ENCODE peak calls at places on chromosomes 3 and 15, in five cellular contexts. One of them, this sample, is unnamed.
A peak's percentile ranks its signal among the peaks of the same experiment; 100 is the strongest.

GRCh38 chr3:3105815-3106214 is 4.4 kb downstream of the IL5RA start:
- DNase-seq in Peyer's patch: no peak
- DNase-seq in heart left ventricle: no peak
- DNase-seq in endothelial cell of umbilical vein: no peak
- DNase-seq in fibroblast of mammary gland: no peak
- DNase-seq in this sample: no peak

GRCh38 chr15:94747510-94747909 is 516.1 kb downstream of the MCTP2 start:
- DNase-seq in Peyer's patch: no peak
- DNase-seq in heart left ventricle: no peak
- DNase-seq in endothelial cell of umbilical vein: no peak
- DNase-seq in fibroblast of mammary gland: no peak
- DNase-seq in this sample: no peak

GRCh38 chr15:50287324-50288116 is 22.0 kb upstream of the HDC start:
- DNase-seq in Peyer's patch: no peak
- DNase-seq in heart left ventricle: no peak
- DNase-seq in endothelial cell of umbilical vein: no peak
- DNase-seq in fibroblast of mammary gland: no peak
- DNase-seq in this sample: no peak

GRCh38 chr3:8970971-8971589 is 7.8 kb upstream of the RAD18 start:
- DNase-seq in Peyer's patch: peak; percentile 71
- DNase-seq in heart left ventricle: peak; percentile 56
- DNase-seq in endothelial cell of umbilical vein: peak; percentile 60
- DNase-seq in fibroblast of mammary gland: peak; percentile 67
- DNase-seq in this sample: no peak

GRCh38 chr3:139737682-139738361 is 60.0 kb upstream of the NMNAT3 start:
- DNase-seq in Peyer's patch: no peak
- DNase-seq in heart left ventricle: no peak
- DNase-seq in endothelial cell of umbilical vein: no peak
- DNase-seq in fibroblast of mammary gland: no peak
- DNase-seq in this sample: no peak

GRCh38 chr15:93217343-93217742 is 128.3 kb upstream of the RGMA start:
- DNase-seq in Peyer's patch: no peak
- DNase-seq in heart left ventricle: peak; percentile 52
- DNase-seq in endothelial cell of umbilical vein: no peak
- DNase-seq in fibroblast of mammary gland: no peak
- DNase-seq in this sample: no peak

GRCh38 chr3:123258811-123259420 is 57.2 kb downstream of the SEC22A start:
- DNase-seq in Peyer's patch: no peak
- DNase-seq in heart left ventricle: no peak
- DNase-seq in endothelial cell of umbilical vein: peak; percentile 75
- DNase-seq in fibroblast of mammary gland: peak; percentile 69
- DNase-seq in this sample: no peak

GRCh38 chr15:63015618-63016017 is 26.9 kb upstream of the TPM1 start:
- DNase-seq in Peyer's patch: no peak
- DNase-seq in heart left ventricle: no peak
- DNase-seq in endothelial cell of umbilical vein: peak; percentile 70
- DNase-seq in fibroblast of mammary gland: peak; percentile 90
- DNase-seq in this sample: no peak

GRCh38 chr3:18968120-18968519 is 180.2 kb upstream of the KCNH8 start:
- DNase-seq in Peyer's patch: no peak
- DNase-seq in heart left ventricle: no peak
- DNase-seq in endothelial cell of umbilical vein: no peak
- DNase-seq in fibroblast of mammary gland: no peak
- DNase-seq in this sample: no peak

GRCh38 chr15:57213783-57214366 is 162.4 kb upstream of the CGNL1 start:
- DNase-seq in Peyer's patch: no peak
- DNase-seq in heart left ventricle: no peak
- DNase-seq in endothelial cell of umbilical vein: peak; percentile 76
- DNase-seq in fibroblast of mammary gland: peak; percentile 75
- DNase-seq in this sample: no peak

GRCh38 chr3:152778001-152778400 is 56.9 kb upstream of the P2RY1 start:
- DNase-seq in Peyer's patch: no peak
- DNase-seq in heart left ventricle: no peak
- DNase-seq in endothelial cell of umbilical vein: no peak
- DNase-seq in fibroblast of mammary gland: no peak
- DNase-seq in this sample: no peak

GRCh38 chr3:11305509-11305908 is 33.3 kb downstream of the ATG7 start:
- DNase-seq in Peyer's patch: no peak
- DNase-seq in heart left ventricle: no peak
- DNase-seq in endothelial cell of umbilical vein: peak; percentile 36
- DNase-seq in fibroblast of mammary gland: no peak
- DNase-seq in this sample: no peak

GRCh38 chr3:54304867-54305266 is 182.5 kb downstream of the CACNA2D3 start:
- DNase-seq in Peyer's patch: no peak
- DNase-seq in heart left ventricle: no peak
- DNase-seq in endothelial cell of umbilical vein: no peak
- DNase-seq in fibroblast of mammary gland: no peak
- DNase-seq in this sample: no peak

GRCh38 chr3:54294214-54294613 is 171.9 kb downstream of the CACNA2D3 start:
- DNase-seq in Peyer's patch: no peak
- DNase-seq in heart left ventricle: no peak
- DNase-seq in endothelial cell of umbilical vein: no peak
- DNase-seq in fibroblast of mammary gland: no peak
- DNase-seq in this sample: no peak

GRCh38 chr3:54299169-54299935 is 177.0 kb downstream of the CACNA2D3 start:
- DNase-seq in Peyer's patch: no peak
- DNase-seq in heart left ventricle: no peak
- DNase-seq in endothelial cell of umbilical vein: no peak
- DNase-seq in fibroblast of mammary gland: no peak
- DNase-seq in this sample: no peak
- TF ChIP-seq CTCF in Peyer's patch: no peak
- TF ChIP-seq CTCF in heart left ventricle: no peak
- TF ChIP-seq CTCF in endothelial cell of umbilical vein: no peak
- TF ChIP-seq CTCF in fibroblast of mammary gland: no peak
- TF ChIP-seq CTCF in this sample: no peak

GRCh38 chr15:29260896-29261295 is 8.7 kb downstream of the NSMCE3 start:
- DNase-seq in Peyer's patch: no peak
- DNase-seq in heart left ventricle: no peak
- DNase-seq in endothelial cell of umbilical vein: no peak
- DNase-seq in fibroblast of mammary gland: no peak
- DNase-seq in this sample: no peak

GRCh38 chr15:29266052-29266572 is 3.5 kb downstream of the NSMCE3 start:
- DNase-seq in Peyer's patch: no peak
- DNase-seq in heart left ventricle: no peak
- DNase-seq in endothelial cell of umbilical vein: no peak
- DNase-seq in fibroblast of mammary gland: no peak
- DNase-seq in this sample: no peak

GRCh38 chr15:29259233-29259632 is 10.4 kb downstream of the NSMCE3 start:
- DNase-seq in Peyer's patch: no peak
- DNase-seq in heart left ventricle: no peak
- DNase-seq in endothelial cell of umbilical vein: no peak
- DNase-seq in fibroblast of mammary gland: no peak
- DNase-seq in this sample: no peak

GRCh38 chr15:29262738-29263137 is 6.9 kb downstream of the NSMCE3 start:
- DNase-seq in Peyer's patch: no peak
- DNase-seq in heart left ventricle: no peak
- DNase-seq in endothelial cell of umbilical vein: no peak
- DNase-seq in fibroblast of mammary gland: no peak
- DNase-seq in this sample: no peak

GRCh38 chr15:29263289-29263688 is 6.3 kb downstream of the NSMCE3 start:
- DNase-seq in Peyer's patch: no peak
- DNase-seq in heart left ventricle: no peak
- DNase-seq in endothelial cell of umbilical vein: no peak
- DNase-seq in fibroblast of mammary gland: no peak
- DNase-seq in this sample: no peak
- TF ChIP-seq CTCF in Peyer's patch: no peak
- TF ChIP-seq CTCF in heart left ventricle: no peak
- TF ChIP-seq CTCF in endothelial cell of umbilical vein: no peak
- TF ChIP-seq CTCF in fibroblast of mammary gland: no peak
- TF ChIP-seq CTCF in this sample: no peak

GRCh38 chr15:77185242-77185785 is 114.4 kb upstream of the TSPAN3 start:
- DNase-seq in Peyer's patch: no peak
- DNase-seq in heart left ventricle: no peak
- DNase-seq in endothelial cell of umbilical vein: peak; percentile 29
- DNase-seq in fibroblast of mammary gland: no peak
- DNase-seq in this sample: no peak
- TF ChIP-seq CTCF in Peyer's patch: no peak
- TF ChIP-seq CTCF in heart left ventricle: no peak
- TF ChIP-seq CTCF in endothelial cell of umbilical vein: no peak
- TF ChIP-seq CTCF in fibroblast of mammary gland: no peak
- TF ChIP-seq CTCF in this sample: no peak

GRCh38 chr3:96813820-96814580 is 394 bp upstream of the EPHA6 start:
- DNase-seq in Peyer's patch: no peak
- DNase-seq in heart left ventricle: peak; percentile 20
- DNase-seq in endothelial cell of umbilical vein: peak; percentile 43
- DNase-seq in fibroblast of mammary gland: peak; percentile 48
- DNase-seq in this sample: peak; percentile 78
- TF ChIP-seq CTCF in Peyer's patch: no peak
- TF ChIP-seq CTCF in heart left ventricle: no peak
- TF ChIP-seq CTCF in endothelial cell of umbilical vein: no peak
- TF ChIP-seq CTCF in fibroblast of mammary gland: no peak
- TF ChIP-seq CTCF in this sample: peak; percentile 44

GRCh38 chr3:64530434-64531049 is 157.3 kb downstream of the ADAMTS9 start:
- DNase-seq in Peyer's patch: no peak
- DNase-seq in heart left ventricle: peak; percentile 58
- DNase-seq in endothelial cell of umbilical vein: peak; percentile 59
- DNase-seq in fibroblast of mammary gland: peak; percentile 62
- DNase-seq in this sample: no peak
- TF ChIP-seq CTCF in Peyer's patch: no peak
- TF ChIP-seq CTCF in heart left ventricle: peak; percentile 65
- TF ChIP-seq CTCF in endothelial cell of umbilical vein: peak; percentile 54
- TF ChIP-seq CTCF in fibroblast of mammary gland: peak; percentile 71
- TF ChIP-seq CTCF in this sample: peak; percentile 89

GRCh38 chr15:89797678-89798201 is 16.9 kb downstream of the ANPEP start:
- DNase-seq in Peyer's patch: no peak
- DNase-seq in heart left ventricle: no peak
- DNase-seq in endothelial cell of umbilical vein: no peak
- DNase-seq in fibroblast of mammary gland: no peak
- DNase-seq in this sample: no peak
- TF ChIP-seq CTCF in Peyer's patch: no peak
- TF ChIP-seq CTCF in heart left ventricle: no peak
- TF ChIP-seq CTCF in endothelial cell of umbilical vein: no peak
- TF ChIP-seq CTCF in fibroblast of mammary gland: no peak
- TF ChIP-seq CTCF in this sample: no peak

DNA sequence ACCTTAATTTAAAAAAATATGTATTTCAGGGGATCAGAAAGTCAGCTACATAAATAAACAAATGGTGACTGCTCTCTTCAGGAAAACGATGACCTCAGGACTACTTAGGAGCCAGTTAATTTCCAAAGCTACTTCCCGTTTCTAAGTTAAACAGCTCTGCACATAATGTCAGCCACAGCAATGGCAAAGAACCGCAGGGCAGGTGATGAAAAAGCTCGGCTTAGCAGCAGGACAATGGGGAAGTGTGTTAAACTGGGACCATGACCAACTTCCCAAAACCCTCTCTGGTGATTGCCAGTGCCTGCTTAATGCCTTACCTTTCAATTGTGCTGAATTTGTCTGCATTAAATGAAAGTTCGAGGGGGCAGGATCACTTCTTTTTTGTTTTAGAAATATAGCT is 258.9 kb downstream of the FHIT start:
- DNase-seq in Peyer's patch: no peak
- DNase-seq in heart left ventricle: peak; percentile 33
- DNase-seq in endothelial cell of umbilical vein: no peak
- DNase-seq in fibroblast of mammary gland: no peak
- DNase-seq in this sample: no peak
- TF ChIP-seq CTCF in Peyer's patch: no peak
- TF ChIP-seq CTCF in heart left ventricle: no peak
- TF ChIP-seq CTCF in endothelial cell of umbilical vein: no peak
- TF ChIP-seq CTCF in fibroblast of mammary gland: no peak
- TF ChIP-seq CTCF in this sample: no peak

DNA sequence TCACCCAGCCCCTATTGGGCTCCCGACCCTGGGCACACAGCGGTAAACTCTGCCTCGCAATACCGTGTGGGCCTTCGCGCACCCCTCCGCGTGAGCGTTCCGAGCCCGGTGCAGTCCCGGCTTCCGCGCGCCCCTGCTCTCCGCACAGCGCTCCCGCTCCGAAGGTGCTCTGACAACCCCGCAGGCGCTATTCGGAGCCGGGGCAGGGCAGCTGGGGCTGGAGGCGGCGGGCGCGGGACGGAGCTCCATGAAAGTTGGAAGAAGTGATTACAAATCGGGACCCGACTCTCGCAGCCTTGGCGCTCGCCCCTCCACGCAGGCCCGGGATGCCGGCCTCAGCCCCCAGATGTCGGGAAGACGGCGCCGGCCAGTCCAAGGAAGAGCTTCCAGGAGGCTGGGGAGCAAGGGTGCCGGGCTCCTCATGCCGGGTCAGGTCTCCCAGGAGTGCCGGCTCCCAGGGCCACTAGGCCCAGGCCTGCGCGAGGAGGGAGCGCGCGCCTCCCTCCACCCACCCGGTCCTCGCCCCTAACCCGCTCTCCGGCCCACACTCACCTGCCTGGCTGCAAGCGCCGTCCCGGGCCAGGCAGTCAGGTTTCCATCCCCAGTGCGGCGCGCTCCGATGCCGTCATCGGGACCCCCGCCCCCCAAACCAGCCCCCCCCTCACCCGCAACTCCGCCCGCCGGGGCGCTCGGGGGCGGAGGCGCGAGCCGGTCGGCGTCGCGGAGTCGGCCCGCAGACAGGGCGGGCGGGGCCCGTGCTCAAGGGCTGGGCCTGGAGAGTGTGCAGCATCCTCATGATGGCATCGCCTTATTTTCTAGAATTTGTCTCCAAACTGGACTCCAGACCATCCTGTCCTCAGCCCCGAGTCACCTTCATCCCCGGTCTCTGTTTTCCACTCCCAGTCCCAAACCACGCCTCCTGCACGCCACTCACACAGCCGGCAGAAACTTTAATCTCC is at the start of gene KIF7:
- DNase-seq in Peyer's patch: no peak
- DNase-seq in heart left ventricle: no peak
- DNase-seq in endothelial cell of umbilical vein: peak; percentile 63
- DNase-seq in fibroblast of mammary gland: peak; percentile 40
- DNase-seq in this sample: no peak
- TF ChIP-seq CTCF in Peyer's patch: no peak
- TF ChIP-seq CTCF in heart left ventricle: no peak
- TF ChIP-seq CTCF in endothelial cell of umbilical vein: no peak
- TF ChIP-seq CTCF in fibroblast of mammary gland: no peak
- TF ChIP-seq CTCF in this sample: no peak

GRCh38 chr3:192207239-192207638 is 520.1 kb downstream of the FGF12 start:
- DNase-seq in Peyer's patch: no peak
- DNase-seq in heart left ventricle: no peak
- DNase-seq in endothelial cell of umbilical vein: peak; percentile 6
- DNase-seq in fibroblast of mammary gland: no peak
- DNase-seq in this sample: no peak

GRCh38 chr3:192212979-192213378 is 514.4 kb downstream of the FGF12 start:
- DNase-seq in Peyer's patch: no peak
- DNase-seq in heart left ventricle: no peak
- DNase-seq in endothelial cell of umbilical vein: no peak
- DNase-seq in fibroblast of mammary gland: no peak
- DNase-seq in this sample: no peak

GRCh38 chr3:192216067-192216466 is 511.3 kb downstream of the FGF12 start:
- DNase-seq in Peyer's patch: no peak
- DNase-seq in heart left ventricle: no peak
- DNase-seq in endothelial cell of umbilical vein: no peak
- DNase-seq in fibroblast of mammary gland: no peak
- DNase-seq in this sample: no peak

GRCh38 chr3:192207661-192208060 is 519.7 kb downstream of the FGF12 start:
- DNase-seq in Peyer's patch: no peak
- DNase-seq in heart left ventricle: peak; percentile 24
- DNase-seq in endothelial cell of umbilical vein: no peak
- DNase-seq in fibroblast of mammary gland: no peak
- DNase-seq in this sample: no peak

GRCh38 chr3:192212335-192212734 is 515.0 kb downstream of the FGF12 start:
- DNase-seq in Peyer's patch: no peak
- DNase-seq in heart left ventricle: no peak
- DNase-seq in endothelial cell of umbilical vein: no peak
- DNase-seq in fibroblast of mammary gland: no peak
- DNase-seq in this sample: no peak
- TF ChIP-seq CTCF in Peyer's patch: no peak
- TF ChIP-seq CTCF in heart left ventricle: no peak
- TF ChIP-seq CTCF in endothelial cell of umbilical vein: peak; percentile 13
- TF ChIP-seq CTCF in fibroblast of mammary gland: no peak
- TF ChIP-seq CTCF in this sample: peak; percentile 49

This sample was measured in type B pancreatic cell.